ENCODE peak calls at places on chromosomes 16 and 17, in four cellular contexts. C is NCI-H69, X is SHP77, J is midbrain. Z is an unnamed sample.

GRCh38 chr17:69883139-69883538 is 191.9 kb upstream of the KCNJ16 start:
- DNase-seq in C (peak; percentile 62), J (no peak), X (no peak), Z (no peak)

GRCh38 chr17:58308985-58309917 is 19.3 kb downstream of the TSPOAP1 start:
- DNase-seq in C (no peak), X (no peak), J (no peak), Z (no peak)

GRCh38 chr16:84582958-84583516 is 34.8 kb downstream of the COTL1 start:
- DNase-seq in J (no peak), C (no peak), X (no peak), Z (no peak)

GRCh38 chr16:72798212-72798611 is 249.7 kb downstream of the ZFHX3 start:
- DNase-seq in J (no peak), C (no peak), X (no peak), Z (no peak)

GRCh38 chr17:83170571-83171260 is 91.3 kb downstream of the METRNL start:
- DNase-seq in C (no peak), J (no peak), X (no peak), Z (no peak)

GRCh38 chr17:36937001-36937960 is at the start of gene LHX1:
- DNase-seq in C (peak; percentile 55), X (no peak), J (no peak), Z (no peak)

GRCh38 chr17:1829189-1829578 is 518 bp downstream of the SMYD4 start:
- DNase-seq in J (no peak), C (peak; percentile 58), X (peak; percentile 13), Z (no peak)

GRCh38 chr17:10325036-10325435 is 47.8 kb downstream of the MYH13 start:
- DNase-seq in X (no peak), C (no peak), J (no peak), Z (no peak)

GRCh38 chr17:61225178-61225577 is 174.5 kb upstream of the TBX2 start:
- DNase-seq in X (no peak), J (no peak), C (no peak), Z (no peak)

GRCh38 chr17:8161289-8162231 is 1.2 kb downstream of the VAMP2 start:
- DNase-seq in J (no peak), C (no peak), X (no peak), Z (no peak)

GRCh38 chr16:29784157-29784556 is 6.1 kb downstream of the ZG16 start:
- DNase-seq in X (no peak), J (no peak), C (no peak), Z (no peak)

GRCh38 chr17:56754523-56755208 is 79.1 kb downstream of the C17orf67 start:
- DNase-seq in C (no peak), X (no peak), J (no peak), Z (no peak)

GRCh38 chr16:56742030-56742984 is 12.4 kb downstream of the NUP93 start:
- DNase-seq in J (no peak), X (no peak), C (no peak), Z (no peak)

GRCh38 chr16:4373356-4373908 is 1.8 kb downstream of the VASN start:
- DNase-seq in X (no peak), C (peak; percentile 86), J (no peak), Z (no peak)

GRCh38 chr17:30323262-30323894 is 10.5 kb downstream of the TMIGD1 start:
- DNase-seq in C (peak; percentile 96), X (no peak), J (no peak), Z (no peak)

GRCh38 chr17:78416791-78417530 is 38.5 kb downstream of the PGS1 start:
- DNase-seq in J (peak; percentile 19), C (no peak), X (no peak), Z (no peak)

GRCh38 chr16:17469011-17469741 is 1.6 kb downstream of the XYLT1 start:
- DNase-seq in C (no peak), J (no peak), X (no peak), Z (no peak)

GRCh38 chr17:50640701-50641338 is 6.1 kb downstream of the ABCC3 start:
- DNase-seq in J (peak; percentile 26), X (no peak), C (no peak), Z (no peak)

GRCh38 chr17:574061-574460 is 140.6 kb downstream of the VPS53 start:
- DNase-seq in X (no peak), J (no peak), C (no peak), Z (no peak)

GRCh38 chr17:50136096-50136687 is 6.2 kb upstream of the SAMD14 start:
- DNase-seq in X (no peak), J (no peak), C (no peak), Z (no peak)

GRCh38 chr17:71117461-71117860 is 948.1 kb downstream of the KCNJ2 start:
- DNase-seq in C (no peak), X (no peak), J (no peak), Z (no peak)

GRCh38 chr16:89657442-89658220 is at the start of the genes CHMP1A and SPATA33:
- DNase-seq in X (peak; percentile 86), J (peak; percentile 83), C (peak; percentile 91), Z (peak; percentile 92)

GRCh38 chr16:88773812-88774291 is 11.2 kb downstream of the PIEZO1 start:
- DNase-seq in J (no peak), X (no peak), C (peak; percentile 29), Z (no peak)

GRCh38 chr16:25270577-25270976 is 12.9 kb upstream of the ZKSCAN2 start:
- DNase-seq in C (peak; percentile 84), X (no peak), J (no peak), Z (no peak)

GRCh38 chr16:85836706-85837582 is 37.4 kb downstream of the COX4I1 start:
- DNase-seq in J (no peak), C (no peak), X (no peak), Z (no peak)

GRCh38 chr17:65261152-65261551 is 124.0 kb downstream of the RGS9 start:
- DNase-seq in C (no peak), X (no peak), J (no peak), Z (no peak)

GRCh38 chr17:17376362-17376761 is 73.2 kb downstream of the NT5M start:
- DNase-seq in C (no peak), J (no peak), X (no peak), Z (no peak)

GRCh38 chr16:3118846-3119245 is 6.5 kb downstream of the ZNF205 start:
- DNase-seq in J (no peak), C (no peak), X (no peak), Z (no peak)

GRCh38 chr16:24851700-24852099 is 5.9 kb downstream of the SLC5A11 start:
- DNase-seq in J (peak; percentile 15), X (no peak), C (peak; percentile 29), Z (no peak)

GRCh38 chr17:66604381-66604780 is 230.5 kb upstream of the CACNG5 start:
- DNase-seq in X (no peak), J (peak; percentile 31), C (no peak), Z (no peak)

GRCh38 chr16:1961651-1962067 is 2.3 kb downstream of the NDUFB10 start:
- DNase-seq in J (no peak), X (no peak), C (peak; percentile 55), Z (no peak)

GRCh38 chr17:45904886-45905285 is 10.5 kb downstream of the MAPT start:
- DNase-seq in X (no peak), J (no peak), C (peak; percentile 72), Z (no peak)

GRCh38 chr16:3770530-3770929 is 53.2 kb upstream of the TRAP1 start:
- DNase-seq in J (no peak), C (no peak), X (no peak), Z (no peak)

Z was measured in neural crest cell.